ENCODE peak calls at places on chromosomes 6 and 20, in ten cellular contexts. Y is hepatocyte; L is ovary; V is CD8-positive, alpha-beta T cell; P is Panc1; R is heart right ventricle; T is upper lobe of left lung; G is heart left ventricle; I is effector memory CD4-positive, alpha-beta T cell; K is HCT116. F is an unnamed sample.

GRCh38 chr6:10733151-10733715 is 10.4 kb downstream of the TMEM14C start:
- DNase-seq in Y (peak; percentile 26), L (no peak), V (peak; percentile 41), P (no peak), R (no peak), T (no peak), G (no peak), I (no peak), K (no peak), F (no peak)

GRCh38 chr6:110475255-110475654 is 1.2 kb downstream of the SLC22A16 start:
- DNase-seq in Y (no peak), L (no peak), V (no peak), P (no peak), R (no peak), T (no peak), G (peak; percentile 29), I (no peak), K (no peak), F (peak; percentile 14)

GRCh38 chr20:6629564-6629963 is 137.9 kb upstream of the BMP2 start:
- DNase-seq in Y (no peak), L (no peak), V (no peak), P (no peak), R (no peak), T (no peak), G (no peak), I (no peak), K (no peak), F (no peak)

GRCh38 chr6:13624871-13625288 is 9.7 kb downstream of the NOL7 start:
- DNase-seq in Y (peak; percentile 53), L (no peak), V (no peak), P (peak; percentile 33), R (no peak), T (no peak), G (no peak), I (no peak), K (peak; percentile 47), F (peak; percentile 67)

GRCh38 chr6:108941281-108941680 is 93.1 kb downstream of the ARMC2 start:
- DNase-seq in Y (no peak), L (no peak), V (no peak), P (no peak), R (no peak), T (no peak), G (no peak), I (no peak), K (no peak), F (no peak)

GRCh38 chr6:81362246-81362645 is 390.2 kb downstream of the TENT5A start:
- DNase-seq in Y (no peak), L (no peak), V (no peak), P (no peak), R (no peak), T (no peak), G (no peak), I (no peak), K (no peak), F (no peak)

GRCh38 chr6:39879535-39879934 is 54.7 kb downstream of the MOCS1 start:
- DNase-seq in Y (no peak), L (no peak), V (no peak), P (no peak), R (no peak), T (no peak), G (no peak), I (no peak), K (no peak), F (no peak)

GRCh38 chr20:37490670-37491350 is 30.2 kb upstream of the NNAT start:
- DNase-seq in Y (no peak), L (no peak), V (no peak), P (no peak), R (no peak), T (no peak), G (no peak), I (no peak), K (no peak), F (no peak)

GRCh38 chr6:162421004-162421403 is 306.6 kb downstream of the PRKN start:
- DNase-seq in Y (no peak), L (no peak), V (no peak), P (no peak), R (no peak), T (no peak), G (no peak), I (no peak), K (no peak), F (no peak)

GRCh38 chr6:36727491-36728021 is 29.9 kb downstream of the RAB44 start:
- DNase-seq in Y (no peak), L (no peak), V (no peak), P (no peak), R (peak; percentile 2), T (no peak), G (no peak), I (no peak), K (no peak), F (no peak)

GRCh38 chr6:36728289-36729168 is 30.9 kb downstream of the RAB44 start:
- DNase-seq in Y (no peak), L (no peak), V (no peak), P (no peak), R (no peak), T (no peak), G (no peak), I (no peak), K (no peak), F (no peak)

GRCh38 chr6:36731622-36732310 is 34.1 kb downstream of the RAB44 start:
- DNase-seq in Y (no peak), L (no peak), V (no peak), P (no peak), R (no peak), T (no peak), G (no peak), I (no peak), K (no peak), F (no peak)

GRCh38 chr6:36730424-36731380 is 33.1 kb downstream of the RAB44 start:
- DNase-seq in Y (no peak), L (no peak), V (no peak), P (no peak), R (no peak), T (no peak), G (no peak), I (no peak), K (no peak), F (no peak)

DNA sequence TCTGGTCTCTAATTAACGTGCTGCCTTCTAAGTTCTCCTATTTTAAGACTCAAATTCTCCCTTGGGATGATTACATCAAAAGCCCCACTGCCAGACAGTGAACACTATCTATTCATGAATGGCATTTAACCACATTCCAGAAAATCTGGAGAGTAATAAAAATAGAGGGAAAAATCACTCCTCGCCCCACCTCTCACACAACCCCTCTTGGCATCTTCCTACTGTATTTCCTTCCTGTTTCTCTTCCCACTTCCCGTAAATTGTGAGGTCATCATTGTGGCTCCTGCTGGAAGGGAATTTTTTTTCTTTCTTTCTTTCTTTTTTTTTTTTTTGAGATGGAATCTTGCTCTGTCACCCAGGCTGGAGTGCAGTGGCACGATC is 31.5 kb downstream of the RAB44 start:
- DNase-seq in Y (no peak), L (no peak), V (no peak), P (no peak), R (no peak), T (no peak), G (no peak), I (no peak), K (no peak), F (no peak)
- H3K4me1 ChIP-seq in Y (no peaks in the 10 kb centered on the region), L (no peaks in the 10 kb centered on the region), V (no peaks in the 10 kb centered on the region), P (no peaks in the 10 kb centered on the region), R (peaks cover 18% of the 10 kb centered on the region), T (peaks cover 4% of the 10 kb centered on the region), G (peaks cover 11% of the 10 kb centered on the region), I (peaks cover 8% of the 10 kb centered on the region), K (no peaks in the 10 kb centered on the region), F (peaks cover 14% of the 10 kb centered on the region)

DNA sequence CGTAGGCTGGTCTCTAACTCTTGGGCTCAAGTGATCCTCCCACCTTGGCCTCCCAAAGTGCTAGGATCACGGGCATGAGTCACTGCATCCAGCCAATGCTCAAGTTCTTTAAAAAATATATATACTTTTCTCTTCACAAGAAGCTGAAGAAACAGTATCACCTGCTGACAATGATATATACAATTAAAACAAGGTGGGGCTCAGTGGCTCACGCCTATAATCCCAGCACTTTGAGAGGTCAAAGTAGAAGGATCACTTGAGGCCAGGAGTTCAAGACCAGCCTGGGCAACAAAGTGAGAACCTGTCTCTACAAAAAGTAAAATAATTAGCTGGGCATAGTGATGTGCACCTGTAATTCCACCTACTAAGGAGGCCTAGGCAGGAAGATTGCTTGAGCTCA is 36.5 kb downstream of the MBOAT1 start:
- DNase-seq in Y (no peak), L (no peak), V (no peak), P (no peak), R (no peak), T (no peak), G (no peak), I (no peak), K (no peak), F (no peak)
- H3K4me1 ChIP-seq in Y (no peaks in the 10 kb centered on the region), L (no peaks in the 10 kb centered on the region), V (peaks cover 11% of the 10 kb centered on the region), P (no peaks in the 10 kb centered on the region), R (peaks cover 2% of the 10 kb centered on the region), T (no peaks in the 10 kb centered on the region), G (peaks cover 11% of the 10 kb centered on the region), I (peaks cover 13% of the 10 kb centered on the region), K (no peaks in the 10 kb centered on the region), F (no peaks in the 10 kb centered on the region)

DNA sequence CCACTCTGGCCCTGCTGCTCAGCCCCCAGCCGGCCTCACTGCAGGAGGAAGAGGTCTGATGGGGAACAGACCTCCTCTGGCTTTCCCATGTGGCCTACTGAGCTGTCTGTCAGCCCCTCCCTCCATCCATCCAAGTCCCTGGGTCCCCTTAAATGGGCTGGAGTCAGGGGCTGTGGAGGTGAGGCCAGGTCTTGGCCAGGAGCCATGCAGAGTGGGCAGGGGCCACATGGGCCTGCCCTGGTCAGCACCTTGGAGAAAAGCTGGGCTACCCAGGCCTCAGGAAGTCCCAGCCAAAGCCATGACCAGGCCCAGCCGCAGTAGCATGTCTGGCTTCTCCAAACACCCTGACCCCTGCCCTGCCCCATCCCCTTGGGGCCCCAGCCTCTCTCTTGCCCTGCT is 6.3 kb downstream of the SPDEF start:
- DNase-seq in Y (no peak), L (no peak), V (no peak), P (no peak), R (no peak), T (no peak), G (no peak), I (no peak), K (no peak), F (no peak)
- H3K4me1 ChIP-seq in Y (peaks cover 7% of the 10 kb centered on the region), L (no peaks in the 10 kb centered on the region), V (no peaks in the 10 kb centered on the region), P (peaks cover 14% of the 10 kb centered on the region), R (peaks cover 12% of the 10 kb centered on the region), T (peaks cover 27% of the 10 kb centered on the region), G (no peaks in the 10 kb centered on the region), I (no peaks in the 10 kb centered on the region), K (peaks cover 20% of the 10 kb centered on the region), F (peaks cover 9% of the 10 kb centered on the region)

GRCh38 chr6:170225852-170226417 is 64.9 kb downstream of the DLL1 start:
- DNase-seq in Y (no peak), L (no peak), V (no peak), P (no peak), R (no peak), T (no peak), G (peak; percentile 18), I (no peak), K (no peak), F (no peak)
- H3K4me1 ChIP-seq in Y (no peaks in the 10 kb centered on the region), L (no peaks in the 10 kb centered on the region), V (peaks cover 18% of the 10 kb centered on the region), P (no peaks in the 10 kb centered on the region), R (peaks cover 21% of the 10 kb centered on the region), T (peaks cover 18% of the 10 kb centered on the region), G (peaks cover 11% of the 10 kb centered on the region), I (no peaks in the 10 kb centered on the region), K (no peaks in the 10 kb centered on the region), F (no peaks in the 10 kb centered on the region)

GRCh38 chr20:1813674-1814635 is 81.3 kb upstream of the SIRPA start:
- DNase-seq in Y (no peak), L (no peak), V (no peak), P (no peak), R (no peak), T (no peak), G (no peak), I (no peak), K (no peak), F (no peak)
- H3K4me1 ChIP-seq in Y (peaks cover 9% of the 10 kb centered on the region), L (peaks cover 2% of the 10 kb centered on the region), V (peaks cover 26% of the 10 kb centered on the region), P (no peaks in the 10 kb centered on the region), R (peaks cover 78% of the 10 kb centered on the region), T (peaks cover 47% of the 10 kb centered on the region), G (peaks cover 68% of the 10 kb centered on the region), I (peaks cover 6% of the 10 kb centered on the region), K (peaks cover 17% of the 10 kb centered on the region), F (no peaks in the 10 kb centered on the region)